ENCODE peak calls at places on chromosomes 6 and 20, in nine cellular contexts. L is nephron progenitor cell; U is AG04449; S is RWPE2; R is tibial nerve; F is osteocyte; Y is breast epithelium; M is CD4-positive, alpha-beta T cell; C is lower lobe of right lung. Q is an unnamed sample.

GRCh38 chr6:170403451-170403850 is 96.9 kb downstream of the FAM120B start:
- DNase-seq in S (no peak), Y (no peak), M (no peak), F (no peak), U (no peak), C (no peak), R (no peak), L (peak; percentile 36), Q (peak; percentile 39)

GRCh38 chr6:41940759-41941279 is 789 bp downstream of the CCND3 start:
- DNase-seq in Y (peak; percentile 56), L (peak; percentile 62), M (no peak), F (no peak), C (peak; percentile 70), R (no peak), S (no peak), U (no peak), Q (peak; percentile 35)

GRCh38 chr20:61661025-61661424 is 404.7 kb downstream of the TAF4 start:
- DNase-seq in U (no peak), M (no peak), Y (no peak), S (no peak), F (no peak), L (no peak), C (no peak), R (no peak), Q (no peak)

GRCh38 chr6:138815797-138816528 is 20.1 kb downstream of the ECT2L start:
- DNase-seq in U (peak; percentile 16), S (no peak), M (no peak), L (no peak), Y (no peak), C (no peak), R (peak; percentile 46), F (no peak), Q (peak; percentile 84)

GRCh38 chr6:88013554-88013953 is 34.1 kb upstream of the SPACA1 start:
- DNase-seq in L (no peak), S (no peak), C (no peak), M (no peak), Y (no peak), R (no peak), F (no peak), U (no peak), Q (no peak)

GRCh38 chr6:157768863-157769551 is 54.0 kb upstream of the SNX9 start:
- DNase-seq in C (no peak), L (no peak), R (no peak), F (no peak), S (no peak), Y (no peak), U (no peak), M (no peak), Q (no peak)

GRCh38 chr6:36563237-36563927 is 16.1 kb upstream of the STK38 start:
- DNase-seq in M (no peak), L (no peak), U (no peak), S (no peak), R (no peak), Y (no peak), C (no peak), F (no peak), Q (no peak)

GRCh38 chr6:145960918-145961604 is 3.1 kb downstream of the SHPRH start:
- DNase-seq in S (no peak), Y (no peak), C (no peak), F (no peak), U (no peak), L (no peak), R (peak; percentile 10), M (no peak), Q (peak; percentile 88)

GRCh38 chr6:2448826-2449571 is 203.6 kb upstream of the GMDS start:
- DNase-seq in Y (no peak), C (no peak), S (no peak), M (no peak), U (peak; percentile 40), F (no peak), L (peak; percentile 48), R (peak; percentile 35), Q (peak; percentile 70)

GRCh38 chr6:42315991-42316378 is 98.3 kb upstream of the MRPS10 start:
- DNase-seq in S (peak; percentile 78), M (no peak), F (no peak), L (no peak), Y (no peak), C (no peak), U (peak; percentile 89), R (no peak), Q (peak; percentile 95)

GRCh38 chr6:49918787-49919186 is 45.2 kb downstream of the DEFB114 start:
- DNase-seq in R (no peak), C (no peak), F (no peak), Y (no peak), L (peak; percentile 16), U (no peak), S (no peak), M (no peak), Q (no peak)

GRCh38 chr6:81756690-81757089 is 4.2 kb upstream of the TENT5A start:
- DNase-seq in F (no peak), S (no peak), M (no peak), C (no peak), U (no peak), R (no peak), Y (no peak), L (no peak), Q (no peak)

GRCh38 chr6:514396-514973 is 122.9 kb downstream of the IRF4 start:
- DNase-seq in L (no peak), F (no peak), S (no peak), U (no peak), R (no peak), C (no peak), Y (no peak), M (no peak), Q (no peak)

GRCh38 chr20:36573798-36574277 is 441 bp downstream of the TGIF2 start:
- DNase-seq in Y (no peak), M (no peak), U (no peak), S (no peak), L (no peak), R (no peak), F (no peak), C (peak; percentile 68), Q (no peak)

GRCh38 chr20:973785-974194 is 28.3 kb downstream of the RSPO4 start:
- DNase-seq in F (no peak), R (no peak), C (no peak), M (no peak), Y (no peak), L (no peak), U (peak; percentile 7), S (no peak), Q (peak; percentile 18)

GRCh38 chr20:56181593-56181992 is 66.9 kb upstream of the MC3R start:
- DNase-seq in S (no peak), Y (no peak), C (no peak), L (no peak), U (no peak), R (no peak), F (no peak), M (no peak), Q (no peak)
- TF ChIP-seq CTCF in S (peak; percentile 78), Y (no peak), C (peak; percentile 34), L (no peak), U (no peak), R (peak; percentile 21), F (no peak), M (no peak), Q (no peak)

DNA sequence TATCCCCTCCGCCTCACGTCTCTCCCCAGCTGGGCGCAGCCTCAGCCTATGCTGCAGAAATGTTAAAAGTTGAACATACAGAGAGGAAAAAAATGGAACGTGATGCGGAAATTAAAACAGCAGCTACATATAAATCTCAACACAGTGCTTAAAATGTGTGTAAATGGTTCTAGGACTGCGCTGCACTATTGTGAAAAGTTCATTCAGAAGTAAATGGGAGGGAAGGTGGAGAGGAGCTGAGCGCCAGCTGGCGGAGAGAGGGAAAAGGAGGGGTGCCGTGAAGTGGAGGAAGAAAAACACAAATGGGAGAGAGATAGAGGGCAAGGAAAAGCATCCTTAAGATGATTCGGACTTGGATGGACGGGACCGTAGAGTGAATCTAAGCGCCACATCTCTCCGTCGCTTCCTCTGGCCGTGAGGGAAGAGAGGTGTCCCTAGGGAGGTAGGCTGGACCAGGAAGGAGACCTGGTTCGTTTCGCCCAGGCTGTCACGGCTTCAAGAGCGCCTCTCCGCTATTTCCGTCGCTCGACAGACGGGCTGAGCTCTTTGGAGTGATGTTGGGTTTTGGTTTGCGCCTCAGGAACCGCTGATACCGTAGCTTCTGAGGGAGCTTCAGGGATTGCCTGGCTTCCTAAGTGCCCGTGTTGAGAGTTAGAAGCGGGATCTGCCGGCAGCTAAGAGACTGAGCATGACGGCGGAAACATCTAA is 113.7 kb downstream of the TRIM27 start:
- DNase-seq in M (no peak), S (no peak), R (no peak), U (no peak), F (no peak), L (peak; percentile 38), Y (no peak), C (no peak), Q (no peak)
- TF ChIP-seq CTCF in M (no peak), S (peak; percentile 37), R (no peak), U (no peak), F (no peak), L (no peak), Y (no peak), C (no peak), Q (no peak)

GRCh38 chr20:21640556-21640955 is 64.9 kb upstream of the PAX1 start:
- DNase-seq in M (no peak), C (no peak), Y (no peak), U (no peak), S (no peak), F (no peak), L (peak; percentile 31), R (no peak), Q (no peak)
- TF ChIP-seq CTCF in M (no peak), C (no peak), Y (no peak), U (no peak), S (peak; percentile 54), F (no peak), L (peak; percentile 17), R (no peak), Q (no peak)

GRCh38 chr6:132780770-132781371 is 17.6 kb downstream of the SLC18B1 start:
- DNase-seq in C (no peak), Y (no peak), F (no peak), R (no peak), S (no peak), U (peak; percentile 5), L (no peak), M (no peak), Q (peak; percentile 16)
- TF ChIP-seq CTCF in C (peak; percentile 19), Y (peak; percentile 18), F (peak; percentile 48), R (no peak), S (peak; percentile 24), U (peak; percentile 32), L (peak; percentile 18), M (peak; percentile 5), Q (peak; percentile 66)

DNA sequence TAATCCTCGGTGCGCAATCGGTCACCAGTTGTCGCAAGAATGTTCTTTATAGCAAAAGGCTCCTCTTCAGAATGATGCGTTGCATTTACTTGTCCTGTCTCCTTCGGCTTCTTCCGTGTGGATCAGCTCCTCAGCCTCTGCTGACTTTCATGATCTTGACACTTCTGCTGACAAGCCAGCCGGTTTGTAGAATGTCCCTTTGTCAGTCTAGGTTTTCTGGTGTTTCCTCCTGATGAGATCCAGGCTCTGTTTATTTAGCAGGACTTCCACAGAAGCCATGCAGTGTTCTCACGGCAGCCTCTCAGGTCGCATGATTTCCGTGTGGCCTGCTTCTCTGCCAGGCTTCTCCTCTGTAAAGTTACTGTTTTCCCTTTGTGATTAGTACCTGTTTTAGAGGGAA is 66.9 kb downstream of the STX11 start:
- DNase-seq in F (no peak), M (no peak), Y (no peak), U (no peak), C (no peak), S (no peak), L (no peak), R (no peak), Q (no peak)
- TF ChIP-seq CTCF in F (no peak), M (no peak), Y (no peak), U (no peak), C (no peak), S (no peak), L (no peak), R (no peak), Q (no peak)

GRCh38 chr6:39791311-39791710 is 865 bp upstream of the DAAM2 start:
- DNase-seq in S (no peak), C (no peak), M (no peak), L (no peak), Y (no peak), R (no peak), U (no peak), F (no peak), Q (no peak)
- TF ChIP-seq CTCF in S (no peak), C (no peak), M (no peak), L (no peak), Y (no peak), R (peak; percentile 35), U (peak; percentile 31), F (no peak), Q (peak; percentile 38)

Q was measured in fibroblast of lung.